ENCODE peak calls at places on chromosomes 7 and 10, in five cellular contexts. Y, V, M, I and R are unnamed samples.

GRCh38 chr7:45111298-45112223 is at the start of gene TBRG4:
- DNase-seq in I (peak), V (peak), M (peak), Y (peak), R (peak)

GRCh38 chr7:150803161-150803860 is 2.7 kb downstream of the TMEM176A start:
- DNase-seq in M (no peak), V (peak), I (no peak), Y (no peak), R (no peak)

GRCh38 chr7:133115596-133115995 is 33.7 kb upstream of the CHCHD3 start:
- DNase-seq in M (no peak), I (no peak), V (no peak), Y (no peak), R (no peak)

GRCh38 chr7:103680161-103681144 is 234.4 kb upstream of the SLC26A5 start:
- DNase-seq in V (no peak), I (no peak), Y (no peak), M (no peak), R (no peak)

GRCh38 chr7:134701272-134701671 is 54.6 kb downstream of the BPGM start:
- DNase-seq in V (peak), Y (peak), I (peak), M (no peak), R (no peak)

GRCh38 chr7:132480534-132480933 is 95.7 kb downstream of the PLXNA4 start:
- DNase-seq in M (no peak), V (no peak), I (no peak), Y (no peak), R (no peak)

GRCh38 chr10:91596821-91597396 is 36.0 kb downstream of the PPP1R3C start:
- DNase-seq in I (peak), M (no peak), Y (no peak), V (no peak), R (no peak)

GRCh38 chr10:71326464-71326881 is 7.4 kb downstream of the SLC29A3 start:
- DNase-seq in Y (no peak), V (peak), M (no peak), I (no peak), R (no peak)

GRCh38 chr10:130575756-130576285 is 439.6 kb downstream of the GLRX3 start:
- DNase-seq in I (no peak), V (no peak), M (no peak), Y (no peak), R (no peak)

GRCh38 chr10:6583447-6583846 is 3.4 kb upstream of the PRKCQ start:
- DNase-seq in V (peak), I (no peak), M (no peak), Y (no peak), R (no peak)

GRCh38 chr7:106166651-106167342 is 54.7 kb upstream of the SYPL1 start:
- DNase-seq in M (no peak), V (peak), I (peak), Y (peak), R (no peak)

GRCh38 chr7:132941433-132941832 is 140.5 kb downstream of the CHCHD3 start:
- DNase-seq in Y (no peak), V (no peak), I (no peak), M (no peak), R (no peak)

GRCh38 chr10:112295853-112296830 is 12.9 kb downstream of the TECTB start:
- DNase-seq in I (no peak), Y (no peak), V (no peak), M (no peak), R (no peak)

GRCh38 chr7:103048833-103049232 is 25.8 kb downstream of the FBXL13 start:
- DNase-seq in M (no peak), V (no peak), I (peak), Y (no peak), R (no peak)

DNA sequence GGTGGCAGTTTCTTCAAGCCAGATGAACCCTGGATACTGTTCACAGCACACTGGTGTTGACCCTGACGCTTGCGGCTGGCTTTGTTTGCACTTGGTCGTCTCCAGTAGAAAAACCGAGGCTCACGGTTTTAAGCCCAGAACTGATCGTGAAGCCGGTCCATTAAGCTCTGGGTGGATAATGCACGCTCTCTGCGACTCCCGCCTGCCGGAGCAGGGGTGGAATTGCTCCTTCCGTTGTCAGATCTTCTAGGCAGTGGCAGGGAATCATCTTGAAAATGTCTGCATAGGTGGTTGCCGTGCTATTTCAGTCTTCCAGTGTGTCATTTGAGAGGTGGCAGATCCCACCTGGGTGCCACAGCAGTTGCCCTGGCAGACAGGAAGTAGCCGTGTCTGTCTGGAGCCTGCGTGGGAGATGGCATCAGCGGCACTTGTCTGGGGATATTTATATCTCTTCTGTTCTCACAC is 35.9 kb upstream of the AP5Z1 start:
- DNase-seq in M (no peak), V (no peak), I (peak), Y (no peak), R (no peak)
- TF ChIP-seq CTCF in M (peak), V (no peak), I (peak), Y (no peak), R (peak)

GRCh38 chr7:121557034-121557892 is 161.2 kb upstream of the FAM3C start:
- DNase-seq in M (no peak), V (peak), I (no peak), Y (no peak), R (no peak)

GRCh38 chr7:121562274-121562673 is 166.2 kb upstream of the FAM3C start:
- DNase-seq in I (no peak), M (no peak), V (no peak), Y (no peak), R (no peak)

GRCh38 chr7:121561717-121562116 is 165.6 kb upstream of the FAM3C start:
- DNase-seq in M (no peak), V (no peak), I (peak), Y (no peak), R (no peak)

GRCh38 chr7:121558288-121558687 is 162.2 kb upstream of the FAM3C start:
- DNase-seq in Y (no peak), V (no peak), I (no peak), M (no peak), R (no peak)

DNA sequence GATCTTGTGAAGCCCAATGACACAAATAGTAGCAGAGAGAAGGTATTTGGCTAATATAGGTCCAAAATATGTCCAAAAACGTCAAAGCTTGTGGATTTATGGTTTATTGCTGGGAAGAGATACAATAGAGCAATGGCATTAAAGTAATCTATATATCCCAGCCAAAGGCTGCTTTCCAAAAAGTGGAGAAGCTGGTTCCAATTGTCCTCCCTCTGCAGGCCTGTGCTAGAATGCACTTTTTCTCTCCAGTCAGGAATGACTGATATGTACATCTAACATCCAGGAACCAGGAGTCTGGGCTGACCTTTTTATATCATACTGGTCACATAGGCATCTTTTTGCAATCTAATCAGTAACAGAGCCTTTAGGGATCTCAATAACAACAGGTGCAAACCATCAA is 167.1 kb upstream of the FAM3C start:
- DNase-seq in Y (no peak), V (no peak), I (no peak), M (no peak), R (no peak)
- TF ChIP-seq CTCF in Y (no peak), V (no peak), I (peak), M (no peak), R (peak)

GRCh38 chr7:80098795-80099194 is 35.8 kb upstream of the GNAI1 start:
- DNase-seq in I (no peak), V (no peak), M (no peak), Y (no peak), R (no peak)
- TF ChIP-seq CTCF in I (no peak), V (no peak), M (no peak), Y (no peak), R (peak)

GRCh38 chr10:12800302-12800701 is 201.2 kb downstream of the CCDC3 start:
- DNase-seq in Y (no peak), M (no peak), I (no peak), V (no peak), R (no peak)
- TF ChIP-seq CTCF in Y (no peak), M (no peak), I (no peak), V (no peak), R (peak)

DNA sequence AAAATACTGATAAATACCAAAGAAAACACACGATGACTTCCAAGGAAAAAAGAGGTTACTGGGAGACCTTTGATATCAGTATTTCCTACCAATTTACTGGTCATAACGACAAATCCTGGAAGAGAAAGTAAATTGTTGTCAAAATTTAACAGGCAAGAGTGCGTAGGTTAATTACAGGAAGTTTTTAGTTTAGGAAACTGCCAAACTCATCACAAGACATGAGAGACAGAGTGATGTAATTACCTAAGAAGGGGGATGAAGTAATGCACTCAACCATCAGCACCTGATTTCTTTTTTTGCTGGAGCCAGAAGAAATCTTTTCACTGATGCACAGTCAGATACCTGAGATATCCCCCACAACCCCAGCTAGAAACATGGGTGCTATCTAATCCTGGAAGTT is 16.8 kb downstream of the MACC1 start:
- DNase-seq in I (no peak), V (no peak), Y (peak), M (no peak), R (no peak)
- TF ChIP-seq CTCF in I (no peak), V (no peak), Y (no peak), M (no peak), R (no peak)